ENCODE peak calls at places on chromosomes 2 and 18, in ten cellular contexts. E is activated T-helper 1 cell treated with anti-CD3 and anti-CD28 coated beads, Interleukin-2, amount 50 U/mL, for 16 hours; V is NCI-H2227 treated with DMSO at 0.1 percent for 48 hours; M is GM20000; B is GM12891; L is GM04504; C is stimulated activated CD4-positive, alpha-beta T cell treated with anti-CD3 and anti-CD28 coated beads, Interleukin-15, amount 100 ng/mL, for 48 hours; Y is dermis microvascular lymphatic vessel endothelial cell; I is GM13977; U is activated naive CD8-positive, alpha-beta T cell treated with anti-CD3 and anti-CD28 coated beads, Interleukin-2, amount 50 U/mL, for 24 hours. F is an unnamed sample.

GRCh38 chr2:161165266-161165665 is 5.0 kb downstream of the TANK start:
- DNase-seq in C (no peak), M (no peak), E (no peak), I (no peak), V (no peak), U (no peak), L (no peak), B (no peak), Y (no peak), F (no peak)

GRCh38 chr18:77547757-77548156 is 298.1 kb downstream of the GALR1 start:
- DNase-seq in M (no peak), B (no peak), C (no peak), U (no peak), E (no peak), I (no peak), L (no peak), V (no peak), Y (no peak), F (no peak)

GRCh38 chr2:24708537-24709152 is 84.5 kb downstream of the PTRHD1 start:
- DNase-seq in C (no peak), E (no peak), I (no peak), M (no peak), Y (no peak), B (no peak), V (no peak), L (no peak), U (no peak), F (no peak)

GRCh38 chr2:138997849-138998517 is 217.8 kb upstream of the NXPH2 start:
- DNase-seq in U (no peak), B (no peak), E (no peak), Y (no peak), V (no peak), L (no peak), C (no peak), M (no peak), I (no peak), F (no peak)

GRCh38 chr2:121069434-121069969 is 215.5 kb downstream of the TFCP2L1 start:
- DNase-seq in C (no peak), E (no peak), B (no peak), M (no peak), V (no peak), Y (no peak), U (no peak), L (no peak), I (no peak), F (no peak)

GRCh38 chr2:37376421-37377186 is 32.2 kb downstream of the QPCT start:
- DNase-seq in M (peak; percentile 65), B (no peak), U (no peak), E (no peak), I (peak; percentile 55), Y (no peak), L (peak; percentile 92), V (no peak), C (no peak), F (no peak)

GRCh38 chr2:27363933-27364332 is 6.2 kb downstream of the EIF2B4 start:
- DNase-seq in E (no peak), B (no peak), U (no peak), M (no peak), L (no peak), Y (no peak), C (no peak), V (no peak), I (no peak), F (no peak)

GRCh38 chr18:51107594-51108305 is 77.7 kb downstream of the SMAD4 start:
- DNase-seq in L (no peak), I (no peak), B (no peak), U (no peak), C (no peak), M (no peak), V (no peak), E (no peak), Y (no peak), F (no peak)

GRCh38 chr2:143390185-143390584 is 261.0 kb downstream of the ARHGAP15 start:
- DNase-seq in C (no peak), E (no peak), M (no peak), B (no peak), L (no peak), Y (no peak), U (no peak), I (no peak), V (peak; percentile 71), F (no peak)

GRCh38 chr2:131552886-131553285 is 25.2 kb downstream of the CCDC74A start:
- DNase-seq in U (no peak), V (no peak), C (no peak), Y (no peak), I (no peak), L (no peak), E (no peak), B (no peak), M (no peak), F (no peak)

GRCh38 chr2:150676747-150677382 is 189.4 kb upstream of the RND3 start:
- DNase-seq in E (no peak), L (no peak), V (no peak), B (no peak), U (no peak), I (no peak), Y (no peak), C (no peak), M (no peak), F (no peak)

GRCh38 chr18:2716394-2717326 is 61.1 kb downstream of the SMCHD1 start:
- DNase-seq in C (no peak), U (no peak), L (no peak), M (no peak), V (no peak), I (no peak), B (no peak), Y (no peak), E (no peak), F (no peak)

GRCh38 chr2:145827235-145827634 is 1307.3 kb upstream of the ZEB2 start:
- DNase-seq in E (no peak), V (no peak), M (no peak), U (no peak), L (no peak), Y (no peak), I (no peak), C (no peak), B (no peak), F (no peak)

GRCh38 chr2:52805901-52806410 is 961.6 kb upstream of the CHAC2 start:
- DNase-seq in E (no peak), U (no peak), I (no peak), B (no peak), M (no peak), L (no peak), V (no peak), C (no peak), Y (no peak), F (no peak)

GRCh38 chr2:9548506-9548905 is 7.1 kb downstream of the ADAM17 start:
- DNase-seq in C (no peak), M (peak; percentile 55), L (no peak), B (no peak), U (no peak), E (no peak), Y (no peak), V (no peak), I (peak; percentile 44), F (no peak)

GRCh38 chr2:237626813-237627451 is 455 bp upstream of the LRRFIP1 start:
- DNase-seq in B (no peak), I (no peak), Y (no peak), E (no peak), U (no peak), V (no peak), L (no peak), M (no peak), C (no peak), F (no peak)

GRCh38 chr2:196993617-196994016 is 67.1 kb upstream of the PGAP1 start:
- DNase-seq in C (no peak), I (no peak), M (no peak), B (no peak), E (no peak), V (no peak), L (no peak), U (no peak), Y (no peak), F (no peak)

GRCh38 chr2:220356076-220356475 is 728.6 kb downstream of the SLC4A3 start:
- DNase-seq in M (no peak), V (no peak), Y (no peak), C (no peak), L (no peak), E (no peak), I (no peak), B (no peak), U (no peak), F (no peak)

GRCh38 chr2:239730897-239731296 is 294.2 kb downstream of the NDUFA10 start:
- DNase-seq in B (no peak), Y (no peak), I (no peak), C (no peak), E (no peak), L (no peak), U (no peak), M (no peak), V (no peak), F (no peak)

GRCh38 chr2:23381084-23381483 is 3.9 kb upstream of the KLHL29 start:
- DNase-seq in M (no peak), V (no peak), Y (peak; percentile 99), B (no peak), L (no peak), C (no peak), U (peak; percentile 20), E (no peak), I (no peak), F (no peak)

GRCh38 chr2:136375017-136375901 is 257.3 kb upstream of the CXCR4 start:
- DNase-seq in B (no peak), I (no peak), C (peak; percentile 26), L (no peak), Y (no peak), M (no peak), E (no peak), U (no peak), V (no peak), F (no peak)

GRCh38 chr2:95275601-95276243 is 1.5 kb downstream of the PROM2 start:
- DNase-seq in B (no peak), Y (no peak), V (no peak), E (no peak), I (no peak), M (no peak), C (no peak), L (no peak), U (no peak), F (peak; percentile 18)

GRCh38 chr18:7089369-7089768 is 28.2 kb downstream of the LAMA1 start:
- DNase-seq in C (no peak), V (no peak), L (no peak), M (no peak), I (no peak), U (no peak), Y (no peak), E (no peak), B (no peak), F (no peak)

GRCh38 chr2:153416071-153416470 is 62.5 kb downstream of the RPRM start:
- DNase-seq in Y (no peak), B (no peak), E (no peak), L (no peak), U (no peak), I (no peak), M (no peak), C (no peak), V (no peak), F (no peak)

GRCh38 chr2:182330451-182331325 is 96.1 kb downstream of the PDE1A start:
- DNase-seq in L (no peak), I (no peak), V (no peak), B (no peak), Y (no peak), C (no peak), E (no peak), M (no peak), U (no peak), F (no peak)

GRCh38 chr2:61257446-61257845 is 95.5 kb downstream of the C2orf74 start:
- DNase-seq in C (no peak), M (no peak), I (no peak), V (no peak), Y (no peak), U (no peak), E (no peak), L (no peak), B (no peak), F (no peak)

GRCh38 chr2:195470622-195471021 is 186.4 kb upstream of the SLC39A10 start:
- DNase-seq in I (no peak), Y (no peak), C (no peak), U (no peak), B (no peak), M (no peak), V (no peak), L (no peak), E (no peak), F (no peak)

GRCh38 chr2:221792971-221793670 is 221.0 kb upstream of the EPHA4 start:
- DNase-seq in V (no peak), C (no peak), M (no peak), I (no peak), B (no peak), Y (no peak), U (no peak), E (no peak), L (no peak), F (no peak)